ENCODE peak calls at places on chromosomes 3 and 15, in ten cellular contexts. One of them, this sample, is unnamed.

GRCh38 chr3:43259626-43260025 is 26.7 kb upstream of the SNRK start:
- DNase-seq in adrenal gland: no peak
- DNase-seq in lung microvascular endothelial cell: no peak
- DNase-seq in right lobe of liver: no peak
- DNase-seq in NCI-H1092 treated with DMSO at 0.1 percent for 48 hours: no peak
- DNase-seq in fibroblast of the conjunctiva: no peak
- DNase-seq in germinal center: no peak
- DNase-seq in SK-N-DZ: no peak
- DNase-seq in activated CD4-positive, alpha-beta T cell treated with anti-CD3 and anti-CD28 coated beads for 4 hours: no peak
- DNase-seq in MCF 10A: peak
- DNase-seq in this sample: no peak

GRCh38 chr3:63809607-63810006 is 9.5 kb upstream of the C3orf49 start:
- DNase-seq in adrenal gland: no peak
- DNase-seq in lung microvascular endothelial cell: no peak
- DNase-seq in right lobe of liver: no peak
- DNase-seq in NCI-H1092 treated with DMSO at 0.1 percent for 48 hours: no peak
- DNase-seq in fibroblast of the conjunctiva: no peak
- DNase-seq in germinal center: no peak
- DNase-seq in SK-N-DZ: no peak
- DNase-seq in activated CD4-positive, alpha-beta T cell treated with anti-CD3 and anti-CD28 coated beads for 4 hours: no peak
- DNase-seq in MCF 10A: peak
- DNase-seq in this sample: no peak

GRCh38 chr3:69791111-69791510 is 51.8 kb downstream of the MITF start:
- DNase-seq in adrenal gland: peak
- DNase-seq in lung microvascular endothelial cell: peak
- DNase-seq in right lobe of liver: no peak
- DNase-seq in NCI-H1092 treated with DMSO at 0.1 percent for 48 hours: no peak
- DNase-seq in fibroblast of the conjunctiva: peak
- DNase-seq in germinal center: no peak
- DNase-seq in SK-N-DZ: no peak
- DNase-seq in activated CD4-positive, alpha-beta T cell treated with anti-CD3 and anti-CD28 coated beads for 4 hours: no peak
- DNase-seq in MCF 10A: peak
- DNase-seq in this sample: no peak

GRCh38 chr3:113736548-113737089 is 9.4 kb downstream of the NAA50 start:
- DNase-seq in adrenal gland: peak
- DNase-seq in lung microvascular endothelial cell: peak
- DNase-seq in right lobe of liver: no peak
- DNase-seq in NCI-H1092 treated with DMSO at 0.1 percent for 48 hours: peak
- DNase-seq in fibroblast of the conjunctiva: peak
- DNase-seq in germinal center: peak
- DNase-seq in SK-N-DZ: peak
- DNase-seq in activated CD4-positive, alpha-beta T cell treated with anti-CD3 and anti-CD28 coated beads for 4 hours: peak
- DNase-seq in MCF 10A: peak
- DNase-seq in this sample: peak

GRCh38 chr15:52419494-52419893 is 109.2 kb downstream of the MYO5A start:
- DNase-seq in adrenal gland: no peak
- DNase-seq in lung microvascular endothelial cell: peak
- DNase-seq in right lobe of liver: no peak
- DNase-seq in NCI-H1092 treated with DMSO at 0.1 percent for 48 hours: no peak
- DNase-seq in fibroblast of the conjunctiva: no peak
- DNase-seq in germinal center: no peak
- DNase-seq in SK-N-DZ: no peak
- DNase-seq in activated CD4-positive, alpha-beta T cell treated with anti-CD3 and anti-CD28 coated beads for 4 hours: no peak
- DNase-seq in MCF 10A: no peak
- DNase-seq in this sample: no peak

GRCh38 chr3:24773798-24774197 is 279.1 kb upstream of the THRB start:
- DNase-seq in adrenal gland: peak
- DNase-seq in lung microvascular endothelial cell: peak
- DNase-seq in right lobe of liver: peak
- DNase-seq in NCI-H1092 treated with DMSO at 0.1 percent for 48 hours: peak
- DNase-seq in fibroblast of the conjunctiva: peak
- DNase-seq in germinal center: no peak
- DNase-seq in SK-N-DZ: peak
- DNase-seq in activated CD4-positive, alpha-beta T cell treated with anti-CD3 and anti-CD28 coated beads for 4 hours: no peak
- DNase-seq in MCF 10A: peak
- DNase-seq in this sample: peak

GRCh38 chr3:183745300-183746098 is 47.9 kb downstream of the YEATS2 start:
- DNase-seq in adrenal gland: no peak
- DNase-seq in lung microvascular endothelial cell: no peak
- DNase-seq in right lobe of liver: no peak
- DNase-seq in NCI-H1092 treated with DMSO at 0.1 percent for 48 hours: no peak
- DNase-seq in fibroblast of the conjunctiva: no peak
- DNase-seq in germinal center: no peak
- DNase-seq in SK-N-DZ: no peak
- DNase-seq in activated CD4-positive, alpha-beta T cell treated with anti-CD3 and anti-CD28 coated beads for 4 hours: no peak
- DNase-seq in MCF 10A: no peak
- DNase-seq in this sample: no peak

GRCh38 chr3:63934484-63934883 is 22.3 kb upstream of the SCAANT1 start:
- DNase-seq in adrenal gland: no peak
- DNase-seq in lung microvascular endothelial cell: no peak
- DNase-seq in right lobe of liver: no peak
- DNase-seq in NCI-H1092 treated with DMSO at 0.1 percent for 48 hours: no peak
- DNase-seq in fibroblast of the conjunctiva: no peak
- DNase-seq in germinal center: no peak
- DNase-seq in SK-N-DZ: no peak
- DNase-seq in activated CD4-positive, alpha-beta T cell treated with anti-CD3 and anti-CD28 coated beads for 4 hours: no peak
- DNase-seq in MCF 10A: no peak
- DNase-seq in this sample: no peak

GRCh38 chr15:40252438-40253178 is 13.7 kb downstream of the PAK6 start:
- DNase-seq in adrenal gland: peak
- DNase-seq in lung microvascular endothelial cell: peak
- DNase-seq in right lobe of liver: peak
- DNase-seq in NCI-H1092 treated with DMSO at 0.1 percent for 48 hours: peak
- DNase-seq in fibroblast of the conjunctiva: no peak
- DNase-seq in germinal center: peak
- DNase-seq in SK-N-DZ: no peak
- DNase-seq in activated CD4-positive, alpha-beta T cell treated with anti-CD3 and anti-CD28 coated beads for 4 hours: no peak
- DNase-seq in MCF 10A: no peak
- DNase-seq in this sample: peak

GRCh38 chr3:186360779-186361178 is 1.3 kb downstream of the DGKG start:
- DNase-seq in adrenal gland: no peak
- DNase-seq in lung microvascular endothelial cell: no peak
- DNase-seq in right lobe of liver: no peak
- DNase-seq in NCI-H1092 treated with DMSO at 0.1 percent for 48 hours: peak
- DNase-seq in fibroblast of the conjunctiva: no peak
- DNase-seq in germinal center: peak
- DNase-seq in SK-N-DZ: no peak
- DNase-seq in activated CD4-positive, alpha-beta T cell treated with anti-CD3 and anti-CD28 coated beads for 4 hours: no peak
- DNase-seq in MCF 10A: no peak
- DNase-seq in this sample: no peak

GRCh38 chr3:150105886-150106612 is 135.4 kb upstream of the PFN2 start:
- DNase-seq in adrenal gland: no peak
- DNase-seq in lung microvascular endothelial cell: no peak
- DNase-seq in right lobe of liver: no peak
- DNase-seq in NCI-H1092 treated with DMSO at 0.1 percent for 48 hours: no peak
- DNase-seq in fibroblast of the conjunctiva: no peak
- DNase-seq in germinal center: no peak
- DNase-seq in SK-N-DZ: no peak
- DNase-seq in activated CD4-positive, alpha-beta T cell treated with anti-CD3 and anti-CD28 coated beads for 4 hours: no peak
- DNase-seq in MCF 10A: no peak
- DNase-seq in this sample: no peak

GRCh38 chr3:14471690-14472089 is 68.5 kb downstream of the GRIP2 start:
- DNase-seq in adrenal gland: no peak
- DNase-seq in lung microvascular endothelial cell: no peak
- DNase-seq in right lobe of liver: no peak
- DNase-seq in NCI-H1092 treated with DMSO at 0.1 percent for 48 hours: no peak
- DNase-seq in fibroblast of the conjunctiva: no peak
- DNase-seq in germinal center: no peak
- DNase-seq in SK-N-DZ: no peak
- DNase-seq in activated CD4-positive, alpha-beta T cell treated with anti-CD3 and anti-CD28 coated beads for 4 hours: no peak
- DNase-seq in MCF 10A: no peak
- DNase-seq in this sample: no peak

GRCh38 chr15:35443376-35443775 is 102.6 kb downstream of the DPH6 start:
- DNase-seq in adrenal gland: no peak
- DNase-seq in lung microvascular endothelial cell: no peak
- DNase-seq in right lobe of liver: no peak
- DNase-seq in NCI-H1092 treated with DMSO at 0.1 percent for 48 hours: no peak
- DNase-seq in fibroblast of the conjunctiva: no peak
- DNase-seq in germinal center: no peak
- DNase-seq in SK-N-DZ: peak
- DNase-seq in activated CD4-positive, alpha-beta T cell treated with anti-CD3 and anti-CD28 coated beads for 4 hours: no peak
- DNase-seq in MCF 10A: no peak
- DNase-seq in this sample: no peak

GRCh38 chr3:185270262-185270955 is 16.6 kb upstream of the EHHADH start:
- DNase-seq in adrenal gland: no peak
- DNase-seq in lung microvascular endothelial cell: peak
- DNase-seq in right lobe of liver: no peak
- DNase-seq in NCI-H1092 treated with DMSO at 0.1 percent for 48 hours: peak
- DNase-seq in fibroblast of the conjunctiva: no peak
- DNase-seq in germinal center: peak
- DNase-seq in SK-N-DZ: peak
- DNase-seq in activated CD4-positive, alpha-beta T cell treated with anti-CD3 and anti-CD28 coated beads for 4 hours: no peak
- DNase-seq in MCF 10A: peak
- DNase-seq in this sample: no peak

GRCh38 chr3:132784502-132785025 is 62.4 kb upstream of the NPHP3 start:
- DNase-seq in adrenal gland: no peak
- DNase-seq in lung microvascular endothelial cell: no peak
- DNase-seq in right lobe of liver: no peak
- DNase-seq in NCI-H1092 treated with DMSO at 0.1 percent for 48 hours: no peak
- DNase-seq in fibroblast of the conjunctiva: no peak
- DNase-seq in germinal center: no peak
- DNase-seq in SK-N-DZ: no peak
- DNase-seq in activated CD4-positive, alpha-beta T cell treated with anti-CD3 and anti-CD28 coated beads for 4 hours: no peak
- DNase-seq in MCF 10A: no peak
- DNase-seq in this sample: no peak

GRCh38 chr3:66858656-66859381 is 139.3 kb upstream of the KBTBD8 start:
- DNase-seq in adrenal gland: no peak
- DNase-seq in lung microvascular endothelial cell: no peak
- DNase-seq in right lobe of liver: no peak
- DNase-seq in NCI-H1092 treated with DMSO at 0.1 percent for 48 hours: no peak
- DNase-seq in fibroblast of the conjunctiva: no peak
- DNase-seq in germinal center: peak
- DNase-seq in SK-N-DZ: no peak
- DNase-seq in activated CD4-positive, alpha-beta T cell treated with anti-CD3 and anti-CD28 coated beads for 4 hours: no peak
- DNase-seq in MCF 10A: no peak
- DNase-seq in this sample: no peak

GRCh38 chr3:50532062-50532705 is 28.8 kb upstream of the CACNA2D2 start:
- DNase-seq in adrenal gland: no peak
- DNase-seq in lung microvascular endothelial cell: no peak
- DNase-seq in right lobe of liver: no peak
- DNase-seq in NCI-H1092 treated with DMSO at 0.1 percent for 48 hours: no peak
- DNase-seq in fibroblast of the conjunctiva: no peak
- DNase-seq in germinal center: no peak
- DNase-seq in SK-N-DZ: no peak
- DNase-seq in activated CD4-positive, alpha-beta T cell treated with anti-CD3 and anti-CD28 coated beads for 4 hours: no peak
- DNase-seq in MCF 10A: no peak
- DNase-seq in this sample: no peak